ENCODE peak calls at places on chromosome 3, in ten cellular contexts. Q is activated naive CD4-positive, alpha-beta T cell; B is effector CD4-positive, alpha-beta T cell; H is KBM-7; F is retinal pigment epithelial cell; S is endothelial cell of umbilical vein; R is NCI-H2081 treated with DMSO at 0.1 percent for 48 hours; V is fibroblast of lung; T is stimulated activated CD4-positive, alpha-beta T cell treated with anti-CD3 and anti-CD28 coated beads, Interleukin-12 subunit alpha, Interleukin-12 subunit beta, amount 100 ng/mL, for 48 hours; A is left ventricle myocardium superior. N is an unnamed sample.

GRCh38 chr3:195910499-195910845 is 2.1 kb upstream of the TNK2 start:
- DNase-seq in A (no peak), V (no peak), T (no peak), S (no peak), B (no peak), F (no peak), R (no peak), H (no peak), Q (no peak), N (no peak)

GRCh38 chr3:139846729-139847128 is 88.3 kb upstream of the CLSTN2 start:
- DNase-seq in V (no peak), H (no peak), A (no peak), R (no peak), T (no peak), S (no peak), F (no peak), B (no peak), Q (no peak), N (no peak)

GRCh38 chr3:18295171-18295920 is 129.8 kb downstream of the SATB1 start:
- DNase-seq in S (no peak), T (peak), R (no peak), H (peak), B (no peak), A (peak), Q (no peak), V (peak), F (peak), N (peak)

GRCh38 chr3:99674086-99674789 is 35.8 kb downstream of the COL8A1 start:
- DNase-seq in F (peak), R (no peak), Q (no peak), H (no peak), T (no peak), A (no peak), V (no peak), S (peak), B (no peak), N (no peak)

GRCh38 chr3:144273611-144274010 is 302.0 kb downstream of the DIPK2A start:
- DNase-seq in R (no peak), H (no peak), V (peak), T (no peak), F (no peak), B (no peak), Q (no peak), A (no peak), S (no peak), N (no peak)

GRCh38 chr3:45947361-45947760 is 4.1 kb downstream of the CXCR6 start:
- DNase-seq in B (no peak), V (no peak), R (no peak), A (no peak), T (no peak), Q (no peak), S (no peak), F (no peak), H (no peak), N (no peak)

GRCh38 chr3:153221748-153222162 is 59.7 kb downstream of the RAP2B start:
- DNase-seq in S (peak), T (peak), B (peak), V (peak), A (peak), H (peak), R (no peak), F (no peak), Q (peak), N (no peak)

GRCh38 chr3:78804251-78805037 is 963.4 kb downstream of the ROBO1 start:
- DNase-seq in A (no peak), B (no peak), F (no peak), H (no peak), V (peak), R (no peak), Q (no peak), S (no peak), T (no peak), N (no peak)

GRCh38 chr3:111714305-111714704 is 119.2 kb upstream of the ZBED2 start:
- DNase-seq in A (no peak), B (no peak), R (no peak), V (no peak), S (no peak), Q (no peak), T (no peak), F (no peak), H (peak), N (peak)

GRCh38 chr3:133570139-133570936 is 3.1 kb upstream of the CDV3 start:
- DNase-seq in V (peak), T (no peak), R (no peak), B (no peak), S (peak), A (no peak), F (no peak), Q (no peak), H (no peak), N (no peak)

GRCh38 chr3:50617096-50617791 is at the start of gene MAPKAPK3:
- DNase-seq in F (no peak), T (no peak), B (peak), R (no peak), H (peak), Q (peak), V (no peak), A (peak), S (peak), N (no peak)

GRCh38 chr3:12155833-12156232 is 2.9 kb downstream of the TIMP4 start:
- DNase-seq in R (no peak), F (peak), V (peak), B (no peak), H (no peak), Q (no peak), A (no peak), S (peak), T (no peak), N (no peak)

GRCh38 chr3:54891540-54891897 is 36.3 kb downstream of the LRTM1 start:
- DNase-seq in A (peak), V (peak), F (peak), B (no peak), Q (no peak), H (peak), S (no peak), R (no peak), T (no peak), N (peak)

GRCh38 chr3:177633671-177634207 is 436.5 kb upstream of the TBL1XR1 start:
- DNase-seq in F (no peak), V (peak), B (no peak), T (no peak), A (no peak), R (no peak), H (no peak), Q (no peak), S (no peak), N (no peak)

GRCh38 chr3:127694467-127695215 is 21.9 kb downstream of the ABTB1 start:
- DNase-seq in Q (peak), B (peak), T (no peak), R (peak), V (no peak), H (peak), F (no peak), S (peak), A (peak), N (peak)

GRCh38 chr3:192899540-192899982 is 18.1 kb downstream of the MB21D2 start:
- DNase-seq in F (no peak), R (no peak), A (no peak), H (peak), S (no peak), V (peak), B (no peak), T (no peak), Q (no peak), N (no peak)

GRCh38 chr3:185176756-185177359 is 24.0 kb upstream of the C3orf70 start:
- DNase-seq in S (peak), R (no peak), F (no peak), H (peak), Q (no peak), T (no peak), B (no peak), V (peak), A (no peak), N (peak)

GRCh38 chr3:71309342-71309741 is 274.2 kb downstream of the FOXP1 start:
- DNase-seq in V (no peak), H (no peak), T (no peak), Q (no peak), F (no peak), B (no peak), S (no peak), A (no peak), R (no peak), N (no peak)

GRCh38 chr3:127887321-127887720 is 27.7 kb upstream of the KBTBD12 start:
- DNase-seq in T (no peak), A (no peak), Q (no peak), S (no peak), B (no peak), F (no peak), V (no peak), H (no peak), R (no peak), N (no peak)

GRCh38 chr3:126983276-126983652 is 349 bp downstream of the PLXNA1 start:
- DNase-seq in A (peak), S (no peak), V (no peak), R (no peak), B (no peak), Q (peak), T (no peak), F (no peak), H (no peak), N (peak)

GRCh38 chr3:171218069-171218468 is 191.5 kb upstream of the SLC2A2 start:
- DNase-seq in F (no peak), S (no peak), T (no peak), V (no peak), Q (no peak), B (no peak), R (no peak), H (peak), A (no peak), N (no peak)

GRCh38 chr3:187227658-187228258 is 30.5 kb downstream of the RTP1 start:
- DNase-seq in V (peak), R (no peak), A (no peak), T (no peak), H (no peak), Q (no peak), F (peak), B (no peak), S (no peak), N (no peak)

GRCh38 chr3:53921296-53921695 is 29.6 kb upstream of the SELENOK start:
- DNase-seq in H (peak), B (no peak), Q (no peak), T (no peak), V (peak), R (no peak), F (no peak), A (no peak), S (no peak), N (no peak)

GRCh38 chr3:45008117-45008516 is 18.0 kb upstream of the CLEC3B start:
- DNase-seq in R (no peak), F (no peak), V (peak), T (no peak), H (no peak), A (no peak), S (no peak), Q (no peak), B (no peak), N (no peak)

GRCh38 chr3:98788651-98789050 is 25.5 kb downstream of the ST3GAL6 start:
- DNase-seq in R (no peak), Q (no peak), B (no peak), F (no peak), H (peak), T (no peak), S (peak), A (peak), V (no peak), N (no peak)

GRCh38 chr3:21290557-21290956 is 460.5 kb downstream of the ZNF385D start:
- DNase-seq in A (no peak), Q (no peak), S (no peak), H (no peak), V (no peak), B (no peak), T (no peak), F (no peak), R (no peak), N (no peak)

GRCh38 chr3:190299969-190300368 is 22.3 kb downstream of the CLDN1 start:
- DNase-seq in B (no peak), T (no peak), F (no peak), R (no peak), S (no peak), H (no peak), Q (no peak), A (no peak), V (no peak), N (no peak)

GRCh38 chr3:55859305-55859704 is 372.2 kb upstream of the WNT5A start:
- DNase-seq in V (no peak), Q (no peak), F (no peak), T (no peak), H (no peak), B (no peak), R (no peak), S (no peak), A (no peak), N (no peak)

GRCh38 chr3:196684548-196685407 is 27.3 kb downstream of the CEP19 start:
- DNase-seq in R (peak), F (no peak), S (peak), B (peak), T (peak), Q (peak), H (peak), V (peak), A (peak), N (peak)

GRCh38 chr3:29497282-29497681 is 216.4 kb downstream of the RBMS3 start:
- DNase-seq in A (no peak), T (no peak), R (no peak), S (no peak), F (no peak), Q (no peak), V (no peak), H (no peak), B (no peak), N (no peak)

GRCh38 chr3:194205675-194206133 is 69.8 kb downstream of the HES1 start:
- DNase-seq in B (no peak), T (peak), A (no peak), R (peak), Q (no peak), S (peak), V (no peak), H (peak), F (no peak), N (peak)

GRCh38 chr3:122992628-122993570 is 34.7 kb downstream of the SEMA5B start:
- DNase-seq in B (no peak), R (no peak), T (no peak), F (no peak), Q (no peak), A (peak), V (no peak), H (no peak), S (no peak), N (no peak)

GRCh38 chr3:157089455-157090221 is 70.3 kb downstream of the CCNL1 start:
- DNase-seq in R (no peak), F (peak), A (peak), B (peak), S (peak), T (no peak), H (peak), V (no peak), Q (no peak), N (no peak)

N was measured in H7.